ENCODE peak calls at places on chromosomes 5 and 9, in ten cellular contexts. R is CD4-positive, CD25-positive, alpha-beta regulatory T cell; G is CD8-positive, alpha-beta T cell; J is IMR-90; H is PC-3; D is PC-9; Z is H9; K is GM23248; W is mucosa of descending colon; E is neuronal stem cell. F is an unnamed sample.

GRCh38 chr5:126677101-126677500 is 76.4 kb downstream of the PHAX start:
- DNase-seq in G (no peak), W (no peak), D (no peak), E (no peak), J (no peak), R (no peak), H (no peak), K (no peak), Z (no peak), F (no peak)

GRCh38 chr9:127611796-127612790 is at the start of gene STXBP1:
- DNase-seq in H (peak; percentile 82), K (peak; percentile 91), Z (peak; percentile 90), R (peak; percentile 79), G (peak; percentile 82), D (no peak), J (peak; percentile 76), E (peak; percentile 85), W (peak; percentile 93), F (peak; percentile 84)

GRCh38 chr9:35696520-35697215 is 6.9 kb upstream of the TPM2 start:
- DNase-seq in Z (peak; percentile 80), J (peak; percentile 40), H (peak; percentile 49), G (peak; percentile 41), R (peak; percentile 39), E (no peak), K (peak; percentile 66), W (peak; percentile 73), D (no peak), F (peak; percentile 32)

GRCh38 chr5:40165106-40165788 is 514.5 kb upstream of the PTGER4 start:
- DNase-seq in W (no peak), H (peak; percentile 4), K (no peak), J (no peak), R (no peak), E (no peak), G (no peak), D (no peak), Z (no peak), F (no peak)

GRCh38 chr9:36725777-36726356 is 153.2 kb downstream of the MELK start:
- DNase-seq in J (no peak), H (no peak), Z (peak; percentile 79), G (no peak), K (no peak), D (no peak), R (no peak), W (no peak), E (no peak), F (no peak)

GRCh38 chr5:59143926-59144333 is 561.1 kb downstream of the RAB3C start:
- DNase-seq in J (no peak), H (no peak), K (no peak), D (no peak), E (no peak), W (no peak), R (no peak), Z (no peak), G (no peak), F (no peak)

GRCh38 chr5:79236970-79237734 is 1.2 kb downstream of the JMY start:
- DNase-seq in D (peak; percentile 56), E (peak; percentile 29), H (peak; percentile 54), K (peak; percentile 73), R (peak; percentile 16), Z (peak; percentile 59), W (peak; percentile 68), J (peak; percentile 45), G (peak; percentile 14), F (peak; percentile 20)

GRCh38 chr5:95631991-95632675 is 12.2 kb downstream of the GPR150 start:
- DNase-seq in W (no peak), R (peak; percentile 34), D (no peak), J (peak; percentile 70), Z (no peak), K (peak; percentile 72), G (peak; percentile 48), H (peak; percentile 60), E (no peak), F (peak; percentile 31)

GRCh38 chr9:109843651-109844050 is 63.7 kb downstream of the PALM2AKAP2 start:
- DNase-seq in H (no peak), D (no peak), E (no peak), R (no peak), G (no peak), W (no peak), Z (no peak), K (no peak), J (no peak), F (no peak)

GRCh38 chr5:6820851-6821479 is 107.7 kb downstream of the TENT4A start:
- DNase-seq in G (no peak), E (peak; percentile 61), K (peak; percentile 37), R (no peak), Z (peak; percentile 76), J (no peak), D (peak; percentile 47), H (peak; percentile 60), W (peak; percentile 51), F (peak; percentile 49)

GRCh38 chr5:141878186-141878770 is at the start of gene PCDH1:
- DNase-seq in D (peak; percentile 60), R (no peak), Z (no peak), W (peak; percentile 75), J (peak; percentile 14), E (no peak), K (peak; percentile 72), H (peak; percentile 43), G (no peak), F (no peak)

GRCh38 chr5:130476325-130476724 is 572.1 kb downstream of the CHSY3 start:
- DNase-seq in R (no peak), H (peak; percentile 90), K (no peak), J (no peak), W (no peak), D (peak; percentile 65), Z (no peak), G (no peak), E (no peak), F (no peak)

DNA sequence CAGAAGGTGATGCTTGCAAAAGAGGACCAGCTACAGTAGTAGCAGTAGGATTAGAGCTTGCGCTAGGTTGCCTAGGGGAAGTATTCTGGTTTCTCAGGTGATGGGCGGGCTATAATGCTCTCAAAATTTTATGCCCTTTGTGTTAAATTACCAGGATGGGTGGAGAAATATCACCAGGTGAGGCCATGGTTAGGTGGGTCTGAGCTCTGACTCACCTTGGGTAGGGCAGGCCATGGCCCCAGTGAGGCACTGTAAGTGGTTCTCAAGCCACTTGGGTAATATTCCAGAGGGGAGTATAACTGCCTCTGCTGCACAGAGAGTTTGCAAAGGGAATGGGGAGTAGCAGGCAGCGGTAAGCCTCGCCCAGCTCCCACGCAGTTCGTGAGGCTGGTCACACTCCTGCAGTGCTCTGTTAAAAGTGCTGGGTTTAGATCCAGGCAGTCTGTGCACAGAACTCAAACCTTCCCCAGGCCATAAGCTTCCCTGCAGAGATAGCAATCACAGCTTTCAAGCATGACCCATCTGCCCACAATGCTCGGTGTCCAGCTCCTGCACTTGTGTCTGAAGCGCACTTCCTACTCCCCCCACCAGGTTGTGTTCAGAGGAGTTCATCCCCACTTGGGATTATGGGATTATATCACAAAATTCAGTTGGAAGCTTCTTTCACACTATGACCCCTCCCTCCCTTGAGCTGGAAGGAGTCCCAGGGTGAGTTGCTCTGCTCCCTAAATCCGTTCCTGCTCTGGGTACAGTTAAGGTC is 575.0 kb downstream of the CHSY3 start:
- DNase-seq in G (no peak), D (peak; percentile 37), Z (no peak), W (no peak), J (no peak), E (no peak), H (peak; percentile 32), K (no peak), R (no peak), F (no peak)
- H3K9me3 ChIP-seq in G (no peaks in the 10 kb centered on the region), D (no peaks in the 10 kb centered on the region), Z (no peaks in the 10 kb centered on the region), W (peaks cover 9% of the 10 kb centered on the region), J (peaks cover 13% of the 10 kb centered on the region), E (no peaks in the 10 kb centered on the region), H (peaks cover 16% of the 10 kb centered on the region), K (no peaks in the 10 kb centered on the region), R (peaks cover 3% of the 10 kb centered on the region), F (no peaks in the 10 kb centered on the region)

DNA sequence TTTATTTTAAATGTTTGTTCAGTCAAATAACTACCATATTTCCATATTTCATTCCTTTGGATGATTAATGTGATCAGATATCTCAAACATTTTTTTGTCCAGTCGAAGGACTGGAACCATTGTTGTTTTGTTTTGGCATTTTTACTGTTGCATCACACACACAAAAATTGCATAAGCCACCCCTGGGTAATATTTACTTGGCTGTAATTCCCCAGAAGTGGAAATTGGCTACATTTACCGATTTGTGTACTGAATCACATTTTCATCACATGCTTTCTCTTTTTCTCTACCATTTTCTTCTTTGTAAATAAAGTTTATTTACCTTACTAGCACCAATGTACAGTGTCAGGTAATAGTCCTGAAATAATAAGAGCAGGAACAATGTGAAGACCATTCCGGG is 1729.7 kb upstream of the WWC1 start:
- DNase-seq in K (no peak), R (no peak), E (no peak), G (no peak), D (no peak), H (no peak), W (no peak), J (no peak), Z (no peak), F (no peak)
- H3K9me3 ChIP-seq in K (no peaks in the 10 kb centered on the region), R (peaks cover 3% of the 10 kb centered on the region), E (no peaks in the 10 kb centered on the region), G (no peaks in the 10 kb centered on the region), D (no peaks in the 10 kb centered on the region), H (peaks cover 23% of the 10 kb centered on the region), W (peaks cover 24% of the 10 kb centered on the region), J (peaks cover 4% of the 10 kb centered on the region), Z (no peaks in the 10 kb centered on the region), F (no peaks in the 10 kb centered on the region)

GRCh38 chr5:177070536-177071191 is 16.1 kb upstream of the FGFR4 start:
- DNase-seq in Z (no peak), K (no peak), R (no peak), J (no peak), H (no peak), E (no peak), W (no peak), D (no peak), G (no peak), F (no peak)

GRCh38 chr5:177064500-177065277 is 22.0 kb upstream of the FGFR4 start:
- DNase-seq in G (no peak), R (no peak), W (no peak), E (no peak), J (no peak), K (no peak), Z (no peak), D (no peak), H (no peak), F (no peak)

GRCh38 chr5:177065480-177065879 is 21.2 kb upstream of the FGFR4 start:
- DNase-seq in Z (no peak), J (no peak), W (no peak), R (no peak), G (no peak), K (no peak), E (no peak), H (no peak), D (no peak), F (no peak)

GRCh38 chr5:177067491-177067890 is 19.2 kb upstream of the FGFR4 start:
- DNase-seq in E (no peak), G (no peak), J (no peak), W (no peak), H (no peak), R (no peak), K (peak; percentile 26), Z (no peak), D (no peak), F (no peak)

GRCh38 chr5:177066227-177066626 is 20.5 kb upstream of the FGFR4 start:
- DNase-seq in D (no peak), J (peak; percentile 32), Z (no peak), K (peak; percentile 30), R (no peak), E (no peak), G (no peak), H (no peak), W (no peak), F (no peak)
- H3K9me3 ChIP-seq in D (no peaks in the 10 kb centered on the region), J (no peaks in the 10 kb centered on the region), Z (no peaks in the 10 kb centered on the region), K (no peaks in the 10 kb centered on the region), R (no peaks in the 10 kb centered on the region), E (no peaks in the 10 kb centered on the region), G (no peaks in the 10 kb centered on the region), H (no peaks in the 10 kb centered on the region), W (no peaks in the 10 kb centered on the region), F (no peaks in the 10 kb centered on the region)

GRCh38 chr5:3220201-3220600 is 375.4 kb upstream of the IRX1 start:
- DNase-seq in E (no peak), R (no peak), D (no peak), J (no peak), W (no peak), K (no peak), Z (no peak), H (no peak), G (no peak), F (no peak)
- H3K9me3 ChIP-seq in E (no peaks in the 10 kb centered on the region), R (no peaks in the 10 kb centered on the region), D (no peaks in the 10 kb centered on the region), J (peaks cover 47% of the 10 kb centered on the region), W (peaks cover 9% of the 10 kb centered on the region), K (no peaks in the 10 kb centered on the region), Z (no peaks in the 10 kb centered on the region), H (no peaks in the 10 kb centered on the region), G (no peaks in the 10 kb centered on the region), F (no peaks in the 10 kb centered on the region)